ENCODE peak calls at places on chromosomes 16 and 17, in five cellular contexts. X is iris pigment epithelial cell, U is sciatic nerve, P is globus pallidus, T is GDM1. A is an unnamed sample.

GRCh38 chr17:75876938-75877751 is 1.2 kb downstream of the TRIM47 start:
- DNase-seq in X (peak), U (peak), P (peak), T (no peak), A (no peak)

GRCh38 chr16:68242926-68243858 is 2.0 kb upstream of the PLA2G15 start:
- DNase-seq in X (no peak), U (no peak), P (no peak), T (no peak), A (no peak)

GRCh38 chr16:88971371-88972097 is 5.5 kb downstream of the CBFA2T3 start:
- DNase-seq in X (no peak), U (no peak), P (peak), T (no peak), A (no peak)

GRCh38 chr17:44956998-44957981 is 9.7 kb upstream of the KIF18B start:
- DNase-seq in X (no peak), U (no peak), P (peak), T (no peak), A (no peak)

GRCh38 chr16:12900599-12901203 is 697 bp upstream of the SHISA9 start:
- DNase-seq in X (no peak), U (no peak), P (no peak), T (no peak), A (no peak)

GRCh38 chr17:50835563-50836231 is at the start of gene WFIKKN2:
- DNase-seq in X (no peak), U (no peak), P (no peak), T (no peak), A (no peak)

GRCh38 chr17:45388604-45389325 is 43.9 kb downstream of the ARHGAP27 start:
- DNase-seq in X (peak), U (no peak), P (no peak), T (no peak), A (no peak)

GRCh38 chr16:54281535-54282201 is 4.9 kb downstream of the IRX3 start:
- DNase-seq in X (no peak), U (peak), P (no peak), T (no peak), A (no peak)

GRCh38 chr16:88382491-88383400 is at the start of gene ZNF469:
- DNase-seq in X (peak), U (peak), P (no peak), T (no peak), A (no peak)